ENCODE peak calls at places on chromosomes 6 and 20, in seven cellular contexts. Z, M, C, I, D, Q and X are unnamed samples.

GRCh38 chr6:150753404-150754184 is 111.9 kb upstream of the MTHFD1L start:
- DNase-seq in Z (no peak), M (no peak), C (no peak), I (no peak), D (no peak), Q (no peak), X (no peak)

GRCh38 chr20:45229264-45230056 is 8.3 kb downstream of the SEMG2 start:
- DNase-seq in Z (peak), M (no peak), C (no peak), I (peak), D (peak), Q (peak), X (peak)

GRCh38 chr20:45944151-45944964 is 9.9 kb downstream of the PCIF1 start:
- DNase-seq in Z (peak), M (no peak), C (no peak), I (no peak), D (no peak), Q (no peak), X (no peak)

GRCh38 chr6:90219168-90219985 is 77.3 kb downstream of the BACH2 start:
- DNase-seq in Z (peak), M (no peak), C (no peak), I (peak), D (no peak), Q (no peak), X (peak)

GRCh38 chr6:34852406-34853085 is 35.3 kb downstream of the TAF11 start:
- DNase-seq in Z (peak), M (no peak), C (no peak), I (no peak), D (no peak), Q (no peak), X (no peak)

GRCh38 chr6:37396571-37397185 is 36.3 kb upstream of the CMTR1 start:
- DNase-seq in Z (peak), M (no peak), C (no peak), I (peak), D (no peak), Q (no peak), X (no peak)

GRCh38 chr6:33905081-33905609 is 101.3 kb upstream of the MLN start:
- DNase-seq in Z (no peak), M (peak), C (no peak), I (no peak), D (no peak), Q (no peak), X (peak)

GRCh38 chr20:63409834-63410435 is 48.8 kb upstream of the CHRNA4 start:
- DNase-seq in Z (no peak), M (no peak), C (no peak), I (no peak), D (no peak), Q (no peak), X (no peak)

GRCh38 chr6:83153958-83154357 is 39.1 kb downstream of the PGM3 start:
- DNase-seq in Z (no peak), M (no peak), C (no peak), I (no peak), D (no peak), Q (no peak), X (no peak)

GRCh38 chr20:48983423-48984400 is 62.2 kb downstream of the ARFGEF2 start:
- DNase-seq in Z (peak), M (no peak), C (no peak), I (peak), D (peak), Q (peak), X (no peak)

GRCh38 chr20:50671626-50672025 is 19.7 kb downstream of the RIPOR3 start:
- DNase-seq in Z (no peak), M (no peak), C (no peak), I (no peak), D (no peak), Q (no peak), X (no peak)

GRCh38 chr6:75329703-75330102 is 45.1 kb upstream of the TMEM30A start:
- DNase-seq in Z (no peak), M (no peak), C (no peak), I (no peak), D (no peak), Q (peak), X (no peak)

GRCh38 chr6:151036869-151037680 is 171.6 kb downstream of the MTHFD1L start:
- DNase-seq in Z (peak), M (no peak), C (no peak), I (no peak), D (no peak), Q (peak), X (peak)

GRCh38 chr6:66897576-66897975 is 1190.5 kb upstream of the EYS start:
- DNase-seq in Z (peak), M (no peak), C (no peak), I (no peak), D (no peak), Q (no peak), X (no peak)

GRCh38 chr20:46605181-46605580 is 46.1 kb downstream of the SLC13A3 start:
- DNase-seq in Z (no peak), M (no peak), C (no peak), I (no peak), D (no peak), Q (no peak), X (no peak)

GRCh38 chr6:150086026-150086425 is 17.1 kb upstream of the ULBP3 start:
- DNase-seq in Z (no peak), M (no peak), C (no peak), I (no peak), D (no peak), Q (no peak), X (no peak)

GRCh38 chr6:18022398-18023231 is 35.2 kb upstream of the KIF13A start:
- DNase-seq in Z (peak), M (no peak), C (no peak), I (peak), D (no peak), Q (peak), X (no peak)